ENCODE peak calls at places on chromosomes 4 and X, in ten cellular contexts. X is colonic mucosa, K is OCI-LY7, C is fibroblast of lung, J is lung, Q is tibial nerve, L is BE2C, B is right atrium auricular region, T is thyroid gland, G is mucosa of descending colon. N is an unnamed sample. For H3K36me3, the result is how much of the 10 kb centered on the place peaks cover.

GRCh38 chrX:29090811-29091210 is 503.6 kb downstream of the IL1RAPL1 start:
- DNase-seq in X (no peak), K (no peak), C (peak), J (no peak), Q (no peak), L (no peak), B (no peak), T (no peak), G (no peak), N (no peak)

GRCh38 chr4:189792819-189793618 is 147.7 kb upstream of the FRG1 start:
- DNase-seq in X (peak), K (peak), C (peak), J (peak), Q (peak), L (peak), B (peak), T (peak), G (no peak), N (peak)

GRCh38 chr4:40409835-40410234 is 74.7 kb downstream of the CHRNA9 start:
- DNase-seq in X (no peak), K (no peak), C (peak), J (no peak), Q (no peak), L (no peak), B (no peak), T (no peak), G (no peak), N (no peak)

GRCh38 chr4:184826315-184827266 is 823 bp upstream of the ACSL1 start:
- DNase-seq in X (peak), K (peak), C (peak), J (no peak), Q (no peak), L (no peak), B (no peak), T (no peak), G (peak), N (peak)

GRCh38 chrX:9293051-9293496 is 171.8 kb upstream of the TBL1X start:
- DNase-seq in X (no peak), K (no peak), C (no peak), J (no peak), Q (no peak), L (no peak), B (no peak), T (no peak), G (no peak), N (no peak)

GRCh38 chr4:153218961-153219360 is 14.7 kb downstream of the TRIM2 start:
- DNase-seq in X (peak), K (no peak), C (no peak), J (no peak), Q (no peak), L (no peak), B (no peak), T (no peak), G (no peak), N (no peak)

GRCh38 chrX:71067079-71067478 is 1.1 kb downstream of the SNX12 start:
- DNase-seq in X (no peak), K (no peak), C (no peak), J (no peak), Q (no peak), L (no peak), B (no peak), T (no peak), G (no peak), N (no peak)

GRCh38 chr4:125750827-125751466 is 436.2 kb downstream of the FAT4 start:
- DNase-seq in X (no peak), K (no peak), C (peak), J (no peak), Q (no peak), L (peak), B (no peak), T (no peak), G (no peak), N (no peak)

GRCh38 chr4:38132140-38132673 is 172.0 kb downstream of the PTTG2 start:
- DNase-seq in X (peak), K (no peak), C (peak), J (no peak), Q (peak), L (no peak), B (peak), T (no peak), G (no peak), N (peak)

GRCh38 chrX:155216940-155217450 is 735 bp downstream of the VBP1 start:
- DNase-seq in X (no peak), K (peak), C (no peak), J (no peak), Q (no peak), L (peak), B (no peak), T (peak), G (no peak), N (no peak)

GRCh38 chr4:176791591-176792347 is 953 bp downstream of the VEGFC start:
- DNase-seq in X (no peak), K (no peak), C (peak), J (no peak), Q (no peak), L (peak), B (no peak), T (peak), G (no peak), N (no peak)

GRCh38 chrX:120029354-120029753 is 48.1 kb downstream of the RHOXF2B start:
- DNase-seq in X (no peak), K (no peak), C (no peak), J (no peak), Q (no peak), L (no peak), B (no peak), T (no peak), G (no peak), N (no peak)

GRCh38 chrX:101595739-101596419 is 21.9 kb downstream of the ARMCX6 start:
- DNase-seq in X (peak), K (peak), C (peak), J (peak), Q (no peak), L (peak), B (no peak), T (peak), G (no peak), N (peak)

GRCh38 chr4:95409127-95409526 is 139.6 kb downstream of the UNC5C start:
- DNase-seq in X (no peak), K (no peak), C (peak), J (no peak), Q (no peak), L (no peak), B (no peak), T (no peak), G (no peak), N (no peak)

GRCh38 chr4:93870876-93871458 is 42.4 kb downstream of the ATOH1 start:
- DNase-seq in X (peak), K (no peak), C (no peak), J (no peak), Q (no peak), L (no peak), B (no peak), T (no peak), G (peak), N (no peak)

GRCh38 chrX:666762-667161 is 36.2 kb downstream of the SHOX start:
- DNase-seq in X (no peak), K (no peak), C (no peak), J (no peak), Q (no peak), L (no peak), B (no peak), T (no peak), G (no peak), N (no peak)

GRCh38 chr4:79201976-79202375 is 123.9 kb downstream of the NAA11 start:
- DNase-seq in X (no peak), K (no peak), C (no peak), J (no peak), Q (no peak), L (no peak), B (no peak), T (no peak), G (no peak), N (no peak)

GRCh38 chr4:126937342-126937741 is 695.4 kb upstream of the INTU start:
- DNase-seq in X (no peak), K (no peak), C (no peak), J (no peak), Q (no peak), L (no peak), B (no peak), T (no peak), G (no peak), N (no peak)

GRCh38 chrX:53308836-53309235 is 27.5 kb upstream of the IQSEC2 start:
- DNase-seq in X (no peak), K (no peak), C (no peak), J (no peak), Q (no peak), L (no peak), B (no peak), T (no peak), G (no peak), N (no peak)

GRCh38 chr4:6111354-6111930 is 88.9 kb downstream of the JAKMIP1 start:
- DNase-seq in X (no peak), K (no peak), C (no peak), J (no peak), Q (no peak), L (peak), B (no peak), T (no peak), G (no peak), N (no peak)

GRCh38 chr4:151313306-151314028 is 11.9 kb downstream of the SH3D19 start:
- DNase-seq in X (no peak), K (no peak), C (no peak), J (no peak), Q (no peak), L (no peak), B (no peak), T (no peak), G (no peak), N (no peak)

GRCh38 chr4:176498857-176499256 is 179.1 kb downstream of the SPCS3 start:
- DNase-seq in X (no peak), K (no peak), C (peak), J (no peak), Q (no peak), L (no peak), B (no peak), T (no peak), G (no peak), N (no peak)

GRCh38 chrX:10722804-10723364 is 102.5 kb upstream of the MID1 start:
- DNase-seq in X (peak), K (peak), C (peak), J (peak), Q (peak), L (peak), B (peak), T (peak), G (no peak), N (no peak)

GRCh38 chrX:120653000-120653399 is 23.1 kb upstream of the C1GALT1C1 start:
- DNase-seq in X (no peak), K (no peak), C (no peak), J (no peak), Q (no peak), L (peak), B (no peak), T (no peak), G (no peak), N (no peak)

GRCh38 chr4:141331534-141332358 is 111.1 kb downstream of the ZNF330 start:
- DNase-seq in X (no peak), K (no peak), C (no peak), J (no peak), Q (no peak), L (no peak), B (no peak), T (peak), G (no peak), N (no peak)

GRCh38 chrX:133928365-133928764 is 57.0 kb downstream of the GPC3 start:
- DNase-seq in X (no peak), K (no peak), C (no peak), J (no peak), Q (no peak), L (no peak), B (no peak), T (no peak), G (no peak), N (no peak)

GRCh38 chrX:102067966-102068723 is 57.3 kb upstream of the TCEAL2 start:
- DNase-seq in X (no peak), K (peak), C (peak), J (no peak), Q (no peak), L (peak), B (no peak), T (no peak), G (no peak), N (no peak)

GRCh38 chrX:131816551-131817136 is 206.5 kb upstream of the STK26 start:
- DNase-seq in X (peak), K (peak), C (peak), J (peak), Q (no peak), L (no peak), B (no peak), T (no peak), G (no peak), N (peak)
- TF ChIP-seq CTCF in X (peak), K (no peak), C (no peak), J (peak), Q (peak), L (no peak), B (peak), T (no peak), G (no peak), N (peak)

DNA sequence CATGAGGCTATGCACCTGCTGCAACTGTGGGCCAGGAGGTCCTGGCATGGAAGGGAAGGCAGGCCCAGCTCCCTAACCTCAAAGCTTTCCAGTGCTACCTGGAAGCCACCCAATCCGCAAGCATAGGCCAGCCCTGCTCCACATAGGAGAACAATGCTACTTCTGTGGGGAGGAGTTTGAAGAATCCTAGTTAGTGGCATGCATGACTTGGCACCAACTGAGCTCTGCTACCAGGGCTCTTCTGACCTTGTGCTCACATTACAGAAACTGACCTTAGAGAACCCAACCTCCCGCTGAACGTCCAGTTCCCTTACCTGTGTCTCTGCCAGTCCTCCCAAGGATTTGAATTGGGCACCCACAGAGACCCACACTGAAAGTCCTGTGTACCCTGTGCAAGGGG is 58.8 kb downstream of the USP46 start:
- DNase-seq in X (no peak), K (no peak), C (no peak), J (no peak), Q (no peak), L (no peak), B (no peak), T (peak), G (no peak), N (no peak)
- H3K36me3 ChIP-seq in X (under half), K (under half), C (under half), J (under half), Q (under half), L (under half), B (under half), T (under half), G (under half), N (under half)

GRCh38 chrX:86016189-86016588 is 31.2 kb downstream of the CHM start:
- DNase-seq in X (no peak), K (no peak), C (no peak), J (no peak), Q (no peak), L (no peak), B (no peak), T (no peak), G (no peak), N (no peak)

GRCh38 chrX:86012188-86012587 is 35.2 kb downstream of the CHM start:
- DNase-seq in X (no peak), K (no peak), C (no peak), J (no peak), Q (no peak), L (no peak), B (no peak), T (no peak), G (no peak), N (no peak)

GRCh38 chrX:86014421-86014820 is 32.9 kb downstream of the CHM start:
- DNase-seq in X (peak), K (no peak), C (no peak), J (no peak), Q (no peak), L (no peak), B (no peak), T (no peak), G (no peak), N (no peak)

DNA sequence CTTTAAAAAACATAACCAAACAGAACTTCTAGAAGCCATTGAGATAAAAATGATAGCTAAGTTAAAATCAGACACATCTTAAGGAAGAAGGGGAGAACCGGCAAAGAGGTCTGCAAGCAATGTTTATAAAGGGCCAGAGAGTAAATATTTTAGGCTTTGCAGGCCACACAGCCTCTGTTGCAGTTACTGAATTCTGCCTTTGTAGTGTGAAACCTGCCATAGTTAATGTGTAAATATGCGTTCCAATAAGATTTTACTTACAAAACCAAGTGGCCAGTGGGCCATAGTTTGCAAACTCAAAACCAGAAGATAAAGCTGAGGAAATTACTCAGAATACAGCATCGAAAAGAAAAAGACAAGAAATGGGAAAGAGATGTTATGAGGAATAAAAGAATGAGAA is 33.6 kb downstream of the CHM start:
- DNase-seq in X (no peak), K (no peak), C (no peak), J (no peak), Q (no peak), L (no peak), B (no peak), T (no peak), G (no peak), N (no peak)
- H3K4me3 ChIP-seq in X (no peak), K (no peak), C (no peak), J (no peak), Q (no peak), L (no peak), B (no peak), T (no peak), G (no peak), N (no peak)

GRCh38 chrX:83008415-83008814 is 499.7 kb upstream of the POU3F4 start:
- DNase-seq in X (no peak), K (peak), C (no peak), J (no peak), Q (no peak), L (no peak), B (no peak), T (no peak), G (no peak), N (no peak)
- TF ChIP-seq CTCF in X (peak), K (peak), C (no peak), J (no peak), Q (no peak), L (peak), B (peak), T (no peak), G (no peak), N (peak)

GRCh38 chr4:2873329-2873728 is 29.7 kb downstream of the ADD1 start:
- DNase-seq in X (no peak), K (no peak), C (no peak), J (no peak), Q (no peak), L (no peak), B (no peak), T (no peak), G (no peak), N (no peak)

GRCh38 chr4:2871911-2872310 is 28.3 kb downstream of the ADD1 start:
- DNase-seq in X (no peak), K (no peak), C (no peak), J (no peak), Q (no peak), L (peak), B (no peak), T (no peak), G (no peak), N (no peak)

GRCh38 chr4:2871466-2871865 is 27.8 kb downstream of the ADD1 start:
- DNase-seq in X (no peak), K (no peak), C (no peak), J (no peak), Q (no peak), L (no peak), B (no peak), T (no peak), G (no peak), N (no peak)

GRCh38 chr4:2875556-2875955 is 31.9 kb downstream of the ADD1 start:
- DNase-seq in X (no peak), K (no peak), C (no peak), J (no peak), Q (no peak), L (no peak), B (no peak), T (no peak), G (no peak), N (no peak)

GRCh38 chr4:2874861-2875260 is 31.2 kb downstream of the ADD1 start:
- DNase-seq in X (no peak), K (no peak), C (no peak), J (no peak), Q (no peak), L (no peak), B (no peak), T (no peak), G (no peak), N (no peak)
- H3K36me3 ChIP-seq in X (under half), K (under half), C (under half), J (under half), Q (under half), L (under half), B (under half), T (under half), G (under half), N (under half)

GRCh38 chrX:129954804-129955203 is 27.6 kb upstream of the BCORL1 start:
- DNase-seq in X (no peak), K (no peak), C (no peak), J (no peak), Q (no peak), L (no peak), B (no peak), T (no peak), G (no peak), N (no peak)

GRCh38 chrX:129956145-129956544 is 26.3 kb upstream of the BCORL1 start:
- DNase-seq in X (no peak), K (no peak), C (no peak), J (no peak), Q (no peak), L (no peak), B (no peak), T (no peak), G (no peak), N (no peak)

GRCh38 chrX:129953881-129954280 is 28.6 kb upstream of the BCORL1 start:
- DNase-seq in X (no peak), K (no peak), C (no peak), J (no peak), Q (no peak), L (no peak), B (no peak), T (no peak), G (no peak), N (no peak)

GRCh38 chrX:129955682-129956081 is 26.8 kb upstream of the BCORL1 start:
- DNase-seq in X (no peak), K (no peak), C (no peak), J (no peak), Q (no peak), L (no peak), B (no peak), T (no peak), G (no peak), N (no peak)

GRCh38 chrX:129953334-129953648 is 29.1 kb upstream of the BCORL1 start:
- DNase-seq in X (no peak), K (no peak), C (no peak), J (no peak), Q (no peak), L (no peak), B (no peak), T (no peak), G (no peak), N (no peak)
- H3K4me3 ChIP-seq in X (peak), K (peak), C (no peak), J (no peak), Q (peak), L (no peak), B (peak), T (no peak), G (no peak), N (no peak)

GRCh38 chr4:136438645-136439044 is 1093.6 kb downstream of the PCDH18 start:
- DNase-seq in X (no peak), K (no peak), C (no peak), J (no peak), Q (no peak), L (no peak), B (no peak), T (no peak), G (no peak), N (no peak)
- TF ChIP-seq CTCF in X (no peak), K (no peak), C (no peak), J (no peak), Q (no peak), L (no peak), B (no peak), T (no peak), G (no peak), N (no peak)

GRCh38 chr4:4438891-4439290 is 52.0 kb downstream of the NSG1 start:
- DNase-seq in X (no peak), K (no peak), C (no peak), J (no peak), Q (no peak), L (no peak), B (no peak), T (no peak), G (no peak), N (no peak)
- H3K36me3 ChIP-seq in X (under half), K (under half), C (under half), J (under half), Q (under half), L (under half), B (under half), T (under half), G (under half), N (under half)

GRCh38 chr4:186067757-186068385 is 1.1 kb upstream of the TLR3 start:
- DNase-seq in X (peak), K (peak), C (peak), J (peak), Q (peak), L (peak), B (peak), T (peak), G (no peak), N (peak)
- H3K4me3 ChIP-seq in X (peak), K (no peak), C (peak), J (no peak), Q (peak), L (peak), B (peak), T (no peak), G (no peak), N (no peak)

N was measured in GM06990.